ENCODE peak calls at places on chromosome 22, in nine cellular contexts. C is retina, A is T1000, S is uterus, Z is sciatic nerve, J is cardiac fibroblast, V is right cardiac atrium, D is HepG2, Y is hypothalamus. E is an unnamed sample.

GRCh38 chr22:49953680-49954344 is 6.8 kb upstream of the PIM3 start:
- DNase-seq in C (no peak), A (no peak), S (no peak), Z (no peak), J (no peak), V (peak), D (no peak), Y (no peak), E (no peak)

GRCh38 chr22:33861216-33861875 is 58.9 kb downstream of the LARGE1 start:
- DNase-seq in C (no peak), A (no peak), S (no peak), Z (no peak), J (no peak), V (no peak), D (no peak), Y (no peak), E (no peak)

GRCh38 chr22:48654492-48654891 is 1173.2 kb downstream of the BRD1 start:
- DNase-seq in C (no peak), A (no peak), S (no peak), Z (no peak), J (no peak), V (no peak), D (no peak), Y (no peak), E (no peak)

GRCh38 chr22:29155966-29156365 is 49.7 kb upstream of the EMID1 start:
- DNase-seq in C (no peak), A (no peak), S (no peak), Z (no peak), J (no peak), V (no peak), D (no peak), Y (no peak), E (no peak)

GRCh38 chr22:42747701-42748513 is 27.2 kb upstream of the A4GALT start:
- DNase-seq in C (peak), A (no peak), S (no peak), Z (no peak), J (peak), V (no peak), D (peak), Y (no peak), E (no peak)

GRCh38 chr22:38638734-38639133 is 17.5 kb downstream of the FAM227A start:
- DNase-seq in C (no peak), A (no peak), S (no peak), Z (no peak), J (peak), V (no peak), D (peak), Y (no peak), E (no peak)

GRCh38 chr22:16601437-16602223 is 9.0 kb upstream of the CCT8L2 start:
- DNase-seq in C (peak), A (peak), S (no peak), Z (peak), J (peak), V (peak), D (no peak), Y (no peak), E (no peak)

GRCh38 chr22:37566329-37566837 is 6.1 kb downstream of the CDC42EP1 start:
- DNase-seq in C (no peak), A (no peak), S (no peak), Z (no peak), J (no peak), V (peak), D (no peak), Y (no peak), E (no peak)

GRCh38 chr22:21778705-21779363 is 43.2 kb upstream of the YPEL1 start:
- DNase-seq in C (no peak), A (no peak), S (peak), Z (no peak), J (peak), V (no peak), D (no peak), Y (no peak), E (no peak)

GRCh38 chr22:49915610-49916009 is 2.6 kb downstream of the ALG12 start:
- DNase-seq in C (no peak), A (no peak), S (no peak), Z (no peak), J (no peak), V (peak), D (no peak), Y (no peak), E (no peak)

GRCh38 chr22:28783786-28784671 is 11.5 kb downstream of the CCDC117 start:
- DNase-seq in C (no peak), A (no peak), S (no peak), Z (no peak), J (no peak), V (no peak), D (peak), Y (no peak), E (no peak)

GRCh38 chr22:31106001-31106571 is 1.3 kb downstream of the SELENOM start:
- DNase-seq in C (no peak), A (no peak), S (peak), Z (no peak), J (no peak), V (peak), D (no peak), Y (no peak), E (no peak)

GRCh38 chr22:50304528-50305392 is 2.7 kb downstream of the PLXNB2 start:
- DNase-seq in C (no peak), A (no peak), S (no peak), Z (no peak), J (peak), V (peak), D (no peak), Y (no peak), E (no peak)

GRCh38 chr22:26977741-26978140 is 320.4 kb downstream of the MIAT start:
- DNase-seq in C (no peak), A (no peak), S (no peak), Z (no peak), J (no peak), V (no peak), D (no peak), Y (no peak), E (no peak)

GRCh38 chr22:20086763-20087162 is 6.7 kb downstream of the DGCR8 start:
- DNase-seq in C (no peak), A (no peak), S (no peak), Z (no peak), J (no peak), V (no peak), D (no peak), Y (no peak), E (no peak)

GRCh38 chr22:48301421-48301820 is 1526.3 kb downstream of the BRD1 start:
- DNase-seq in C (no peak), A (no peak), S (no peak), Z (no peak), J (no peak), V (no peak), D (no peak), Y (no peak), E (no peak)

GRCh38 chr22:47218671-47219070 is 456.2 kb downstream of the TBC1D22A start:
- DNase-seq in C (no peak), A (no peak), S (no peak), Z (peak), J (no peak), V (no peak), D (no peak), Y (no peak), E (no peak)